ENCODE peak calls at places on chromosomes 12 and 14, in eight cellular contexts. B is HS-5, D is sciatic nerve, N is EL, W is hepatocyte, A is non-pigmented ciliary epithelial cell, V is cardiac muscle cell, Y is NCI-H1436. H is an unnamed sample.

GRCh38 chr12:72035625-72036024 is 97.0 kb downstream of the TPH2 start:
- DNase-seq in A (no peak), W (no peak), B (no peak), V (no peak), N (no peak), Y (no peak), D (no peak), H (no peak)

GRCh38 chr12:54371328-54372112 is 7.2 kb upstream of the GPR84 start:
- DNase-seq in Y (no peak), N (no peak), B (no peak), W (no peak), V (no peak), A (no peak), D (peak; percentile 74), H (peak; percentile 96)

GRCh38 chr12:130860311-130860710 is 11.6 kb upstream of the RAN start:
- DNase-seq in Y (no peak), N (no peak), V (no peak), D (no peak), B (no peak), A (no peak), W (no peak), H (no peak)

GRCh38 chr14:75993567-75994041 is 8.0 kb downstream of the IFT43 start:
- DNase-seq in N (no peak), Y (no peak), V (no peak), D (no peak), W (peak; percentile 47), A (no peak), B (no peak), H (no peak)

GRCh38 chr12:121983546-121984205 is 38.0 kb upstream of the BCL7A start:
- DNase-seq in V (no peak), B (no peak), Y (no peak), W (no peak), D (no peak), N (no peak), A (no peak), H (no peak)

GRCh38 chr14:49405291-49405690 is 180.9 kb downstream of the RPS29 start:
- DNase-seq in D (no peak), V (no peak), W (no peak), A (peak; percentile 40), B (peak; percentile 86), Y (no peak), N (peak; percentile 5), H (no peak)

GRCh38 chr12:89160716-89161123 is 191.6 kb downstream of the DUSP6 start:
- DNase-seq in V (no peak), N (peak; percentile 87), W (peak; percentile 28), A (peak; percentile 74), D (peak; percentile 56), B (peak; percentile 79), Y (no peak), H (no peak)

GRCh38 chr14:100286484-100287191 is 19.6 kb downstream of the SLC25A29 start:
- DNase-seq in B (no peak), A (no peak), Y (no peak), N (no peak), W (no peak), D (no peak), V (no peak), H (no peak)

GRCh38 chr12:86233126-86233525 is 23.1 kb downstream of the MGAT4C start:
- DNase-seq in Y (peak; percentile 59), V (peak; percentile 27), W (peak; percentile 19), D (no peak), A (no peak), N (no peak), B (no peak), H (peak; percentile 85)

GRCh38 chr12:53719649-53720048 is 7.6 kb downstream of the CALCOCO1 start:
- DNase-seq in V (no peak), A (no peak), W (no peak), B (no peak), Y (no peak), D (no peak), N (no peak), H (no peak)

GRCh38 chr12:26406391-26406790 is 211.0 kb downstream of the SSPN start:
- DNase-seq in Y (no peak), B (no peak), W (no peak), A (no peak), D (no peak), N (no peak), V (no peak), H (no peak)

GRCh38 chr14:68466491-68466977 is 326.3 kb downstream of the ZFP36L1 start:
- DNase-seq in D (no peak), Y (no peak), V (no peak), A (peak; percentile 92), N (peak; percentile 92), W (peak; percentile 57), B (peak; percentile 85), H (no peak)

GRCh38 chr14:64632056-64632455 is 72.2 kb upstream of the PLEKHG3 start:
- DNase-seq in Y (no peak), W (no peak), V (no peak), N (peak; percentile 58), A (no peak), D (no peak), B (no peak), H (no peak)

GRCh38 chr14:50845166-50845565 is 14.2 kb upstream of the NIN start:
- DNase-seq in B (no peak), V (no peak), W (no peak), N (no peak), A (no peak), Y (no peak), D (no peak), H (no peak)

GRCh38 chr14:50396636-50397460 is at the start of gene CDKL1:
- DNase-seq in N (peak; percentile 81), V (peak; percentile 84), B (peak; percentile 29), W (peak; percentile 82), D (peak; percentile 75), A (peak; percentile 19), Y (no peak), H (peak; percentile 20)

GRCh38 chr14:60106341-60106740 is 14.6 kb downstream of the PCNX4 start:
- DNase-seq in Y (no peak), N (peak; percentile 41), D (no peak), B (no peak), V (no peak), W (peak; percentile 35), A (peak; percentile 65), H (no peak)

GRCh38 chr12:113196996-113197395 is 11.5 kb downstream of the RITA1 start:
- DNase-seq in W (peak; percentile 84), V (peak; percentile 61), N (peak; percentile 80), A (no peak), B (peak; percentile 47), Y (peak; percentile 32), D (peak; percentile 77), H (peak; percentile 57)

GRCh38 chr14:69316449-69317391 is 56.8 kb downstream of the GALNT16 start:
- DNase-seq in B (peak; percentile 90), Y (no peak), A (peak; percentile 89), V (no peak), N (peak; percentile 98), D (peak; percentile 67), W (peak; percentile 38), H (no peak)

GRCh38 chr12:164207-164606 is 49.8 kb downstream of the SLC6A12 start:
- DNase-seq in Y (peak; percentile 67), D (no peak), W (peak; percentile 64), N (no peak), B (no peak), V (no peak), A (no peak), H (no peak)